ENCODE peak calls at places on chromosomes 6 and 20, in five cellular contexts. One of them, this sample, is unnamed.

GRCh38 chr6:57040011-57040410 is 6.5 kb upstream of the KIAA1586 start:
- DNase-seq in uterus: no peak
- DNase-seq in left colon: no peak
- DNase-seq in LoVo: no peak
- DNase-seq in RWPE1: no peak
- DNase-seq in this sample: peak

GRCh38 chr6:121285041-121285440 is 49.2 kb downstream of the TBC1D32 start:
- DNase-seq in uterus: no peak
- DNase-seq in left colon: no peak
- DNase-seq in LoVo: no peak
- DNase-seq in RWPE1: no peak
- DNase-seq in this sample: peak

GRCh38 chr20:47479506-47479905 is 22.2 kb upstream of the NCOA3 start:
- DNase-seq in uterus: no peak
- DNase-seq in left colon: no peak
- DNase-seq in LoVo: no peak
- DNase-seq in RWPE1: no peak
- DNase-seq in this sample: no peak

GRCh38 chr6:149545258-149545753 is 537 bp downstream of the PPIL4 start:
- DNase-seq in uterus: peak
- DNase-seq in left colon: peak
- DNase-seq in LoVo: peak
- DNase-seq in RWPE1: peak
- DNase-seq in this sample: peak

GRCh38 chr6:165986647-165987482 is 180.8 kb downstream of the TBXT start:
- DNase-seq in uterus: no peak
- DNase-seq in left colon: no peak
- DNase-seq in LoVo: no peak
- DNase-seq in RWPE1: peak
- DNase-seq in this sample: peak

GRCh38 chr6:18148304-18149025 is 6.4 kb downstream of the TPMT start:
- DNase-seq in uterus: peak
- DNase-seq in left colon: peak
- DNase-seq in LoVo: peak
- DNase-seq in RWPE1: peak
- DNase-seq in this sample: peak

GRCh38 chr20:44494266-44494665 is 18.6 kb downstream of the TTPAL start:
- DNase-seq in uterus: no peak
- DNase-seq in left colon: no peak
- DNase-seq in LoVo: no peak
- DNase-seq in RWPE1: no peak
- DNase-seq in this sample: peak

GRCh38 chr6:70706491-70707123 is 38.9 kb downstream of the SMAP1 start:
- DNase-seq in uterus: no peak
- DNase-seq in left colon: no peak
- DNase-seq in LoVo: peak
- DNase-seq in RWPE1: peak
- DNase-seq in this sample: peak

GRCh38 chr6:142377112-142377848 is 75.5 kb downstream of the ADGRG6 start:
- DNase-seq in uterus: no peak
- DNase-seq in left colon: no peak
- DNase-seq in LoVo: peak
- DNase-seq in RWPE1: peak
- DNase-seq in this sample: no peak

GRCh38 chr20:47543006-47543431 is 41.3 kb downstream of the NCOA3 start:
- DNase-seq in uterus: no peak
- DNase-seq in left colon: no peak
- DNase-seq in LoVo: no peak
- DNase-seq in RWPE1: no peak
- DNase-seq in this sample: peak

GRCh38 chr6:158629376-158630221 is 14.9 kb downstream of the DYNLT1 start:
- DNase-seq in uterus: no peak
- DNase-seq in left colon: peak
- DNase-seq in LoVo: no peak
- DNase-seq in RWPE1: no peak
- DNase-seq in this sample: no peak

GRCh38 chr20:23205656-23206055 is 119.5 kb upstream of the CD93 start:
- DNase-seq in uterus: peak
- DNase-seq in left colon: peak
- DNase-seq in LoVo: no peak
- DNase-seq in RWPE1: no peak
- DNase-seq in this sample: peak

GRCh38 chr6:130851026-130851425 is 23.8 kb downstream of the SMLR1 start:
- DNase-seq in uterus: no peak
- DNase-seq in left colon: no peak
- DNase-seq in LoVo: no peak
- DNase-seq in RWPE1: no peak
- DNase-seq in this sample: peak

GRCh38 chr6:9484686-9485085 is 930.2 kb downstream of the TFAP2A start:
- DNase-seq in uterus: no peak
- DNase-seq in left colon: no peak
- DNase-seq in LoVo: no peak
- DNase-seq in RWPE1: no peak
- DNase-seq in this sample: peak

This sample was measured in fibroblast of mammary gland.